ENCODE peak calls at places on chromosome 1, in four cellular contexts. One of them, this sample, is unnamed. For H3K4me1, the result is how much of the 10 kb centered on the place peaks cover.

GRCh38 chr1:208167229-208167869 is 76.8 kb downstream of the PLXNA2 start:
- DNase-seq in spleen: no peak
- DNase-seq in heart left ventricle: no peak
- DNase-seq in body of pancreas: no peak
- DNase-seq in this sample: no peak

GRCh38 chr1:119982006-119982405 is 85.7 kb upstream of the ADAM30 start:
- DNase-seq in spleen: no peak
- DNase-seq in heart left ventricle: no peak
- DNase-seq in body of pancreas: no peak
- DNase-seq in this sample: no peak

GRCh38 chr1:207628776-207629175 is 16.2 kb upstream of the CR1L start:
- DNase-seq in spleen: no peak
- DNase-seq in heart left ventricle: no peak
- DNase-seq in body of pancreas: no peak
- DNase-seq in this sample: no peak

GRCh38 chr1:154969741-154970452 is 650 bp downstream of the SHC1 start:
- DNase-seq in spleen: peak
- DNase-seq in heart left ventricle: no peak
- DNase-seq in body of pancreas: no peak
- DNase-seq in this sample: peak

GRCh38 chr1:212608956-212609700 is 567 bp downstream of the ATF3 start:
- DNase-seq in spleen: peak
- DNase-seq in heart left ventricle: peak
- DNase-seq in body of pancreas: peak
- DNase-seq in this sample: peak

GRCh38 chr1:940121-941026 is 16.7 kb downstream of the SAMD11 start:
- DNase-seq in spleen: no peak
- DNase-seq in heart left ventricle: peak
- DNase-seq in body of pancreas: peak
- DNase-seq in this sample: peak

GRCh38 chr1:172086137-172086536 is 244.8 kb downstream of the DNM3 start:
- DNase-seq in spleen: no peak
- DNase-seq in heart left ventricle: no peak
- DNase-seq in body of pancreas: no peak
- DNase-seq in this sample: no peak

GRCh38 chr1:221074325-221074724 is 195.1 kb downstream of the HLX start:
- DNase-seq in spleen: no peak
- DNase-seq in heart left ventricle: no peak
- DNase-seq in body of pancreas: no peak
- DNase-seq in this sample: no peak

GRCh38 chr1:203797948-203798347 is 2.5 kb downstream of the ZBED6 start:
- DNase-seq in spleen: no peak
- DNase-seq in heart left ventricle: no peak
- DNase-seq in body of pancreas: no peak
- DNase-seq in this sample: no peak

GRCh38 chr1:53334312-53334711 is 6.4 kb upstream of the LRP8 start:
- DNase-seq in spleen: peak
- DNase-seq in heart left ventricle: no peak
- DNase-seq in body of pancreas: no peak
- DNase-seq in this sample: no peak

GRCh38 chr1:189356206-189356605 is 1121.5 kb downstream of the BRINP3 start:
- DNase-seq in spleen: no peak
- DNase-seq in heart left ventricle: no peak
- DNase-seq in body of pancreas: no peak
- DNase-seq in this sample: no peak

GRCh38 chr1:227856147-227856858 is 40.8 kb downstream of the PRSS38 start:
- DNase-seq in spleen: no peak
- DNase-seq in heart left ventricle: no peak
- DNase-seq in body of pancreas: no peak
- DNase-seq in this sample: no peak

GRCh38 chr1:212860713-212861581 is 2.9 kb downstream of the FLVCR1 start:
- DNase-seq in spleen: no peak
- DNase-seq in heart left ventricle: no peak
- DNase-seq in body of pancreas: no peak
- DNase-seq in this sample: no peak

GRCh38 chr1:226308166-226308722 is 720 bp downstream of the LIN9 start:
- DNase-seq in spleen: no peak
- DNase-seq in heart left ventricle: peak
- DNase-seq in body of pancreas: peak
- DNase-seq in this sample: peak

GRCh38 chr1:231233735-231234417 is 7.1 kb upstream of the GNPAT start:
- DNase-seq in spleen: no peak
- DNase-seq in heart left ventricle: no peak
- DNase-seq in body of pancreas: peak
- DNase-seq in this sample: no peak

GRCh38 chr1:161305872-161306519 is 3.8 kb downstream of the MPZ start:
- DNase-seq in spleen: peak
- DNase-seq in heart left ventricle: peak
- DNase-seq in body of pancreas: peak
- DNase-seq in this sample: peak

GRCh38 chr1:116224561-116224960 is 113.4 kb downstream of the MAB21L3 start:
- DNase-seq in spleen: no peak
- DNase-seq in heart left ventricle: no peak
- DNase-seq in body of pancreas: no peak
- DNase-seq in this sample: no peak

GRCh38 chr1:158999301-159000069 is 10.2 kb upstream of the IFI16 start:
- DNase-seq in spleen: no peak
- DNase-seq in heart left ventricle: peak
- DNase-seq in body of pancreas: peak
- DNase-seq in this sample: peak

GRCh38 chr1:240149488-240150094 is 57.9 kb downstream of the FMN2 start:
- DNase-seq in spleen: no peak
- DNase-seq in heart left ventricle: no peak
- DNase-seq in body of pancreas: no peak
- DNase-seq in this sample: no peak

GRCh38 chr1:238892612-238893011 is 493.8 kb upstream of the CHRM3 start:
- DNase-seq in spleen: no peak
- DNase-seq in heart left ventricle: no peak
- DNase-seq in body of pancreas: no peak
- DNase-seq in this sample: no peak

GRCh38 chr1:91501527-91501859 is 842 bp downstream of the CDC7 start:
- DNase-seq in spleen: no peak
- DNase-seq in heart left ventricle: no peak
- DNase-seq in body of pancreas: no peak
- DNase-seq in this sample: no peak

GRCh38 chr1:180785887-180786286 is 126.8 kb upstream of the KIAA1614 start:
- DNase-seq in spleen: no peak
- DNase-seq in heart left ventricle: no peak
- DNase-seq in body of pancreas: no peak
- DNase-seq in this sample: no peak

GRCh38 chr1:5803851-5804250 is 188.4 kb downstream of the NPHP4 start:
- DNase-seq in spleen: no peak
- DNase-seq in heart left ventricle: no peak
- DNase-seq in body of pancreas: no peak
- DNase-seq in this sample: no peak

GRCh38 chr1:212914789-212915188 is 35.6 kb upstream of the VASH2 start:
- DNase-seq in spleen: no peak
- DNase-seq in heart left ventricle: no peak
- DNase-seq in body of pancreas: no peak
- DNase-seq in this sample: no peak

GRCh38 chr1:59819566-59820438 is 5.1 kb downstream of the HOOK1 start:
- DNase-seq in spleen: no peak
- DNase-seq in heart left ventricle: no peak
- DNase-seq in body of pancreas: no peak
- DNase-seq in this sample: no peak

GRCh38 chr1:44632511-44633072 is 41.7 kb downstream of the TMEM53 start:
- DNase-seq in spleen: no peak
- DNase-seq in heart left ventricle: no peak
- DNase-seq in body of pancreas: no peak
- DNase-seq in this sample: no peak

GRCh38 chr1:203229471-203230178 is at the start of gene CHIT1:
- DNase-seq in spleen: no peak
- DNase-seq in heart left ventricle: no peak
- DNase-seq in body of pancreas: no peak
- DNase-seq in this sample: no peak

GRCh38 chr1:172699111-172699510 is 40.2 kb downstream of the FASLG start:
- DNase-seq in spleen: peak
- DNase-seq in heart left ventricle: no peak
- DNase-seq in body of pancreas: peak
- DNase-seq in this sample: no peak

GRCh38 chr1:206583461-206584264 is 28.6 kb downstream of the EIF2D start:
- DNase-seq in spleen: peak
- DNase-seq in heart left ventricle: peak
- DNase-seq in body of pancreas: peak
- DNase-seq in this sample: peak

GRCh38 chr1:109796484-109797305 is 33.0 kb upstream of the EPS8L3 start:
- DNase-seq in spleen: no peak
- DNase-seq in heart left ventricle: no peak
- DNase-seq in body of pancreas: no peak
- DNase-seq in this sample: no peak

GRCh38 chr1:231418741-231419107 is 3.4 kb downstream of the EGLN1 start:
- DNase-seq in spleen: no peak
- DNase-seq in heart left ventricle: no peak
- DNase-seq in body of pancreas: no peak
- DNase-seq in this sample: no peak

GRCh38 chr1:68449901-68450300 is at the start of gene RPE65:
- DNase-seq in spleen: no peak
- DNase-seq in heart left ventricle: no peak
- DNase-seq in body of pancreas: no peak
- DNase-seq in this sample: no peak

GRCh38 chr1:147878022-147878421 is 24.6 kb upstream of the GJA8 start:
- DNase-seq in spleen: no peak
- DNase-seq in heart left ventricle: no peak
- DNase-seq in body of pancreas: no peak
- DNase-seq in this sample: no peak

GRCh38 chr1:41537788-41538351 is 53.4 kb upstream of the EDN2 start:
- DNase-seq in spleen: peak
- DNase-seq in heart left ventricle: peak
- DNase-seq in body of pancreas: peak
- DNase-seq in this sample: peak

GRCh38 chr1:27298632-27299384 is 23.2 kb upstream of the TMEM222 start:
- DNase-seq in spleen: no peak
- DNase-seq in heart left ventricle: no peak
- DNase-seq in body of pancreas: no peak
- DNase-seq in this sample: no peak

GRCh38 chr1:48207131-48207530 is 15.4 kb upstream of the SLC5A9 start:
- DNase-seq in spleen: no peak
- DNase-seq in heart left ventricle: no peak
- DNase-seq in body of pancreas: no peak
- DNase-seq in this sample: no peak

GRCh38 chr1:226425431-226426031 is 17.6 kb upstream of the PARP1 start:
- DNase-seq in spleen: no peak
- DNase-seq in heart left ventricle: no peak
- DNase-seq in body of pancreas: no peak
- DNase-seq in this sample: no peak

GRCh38 chr1:246947255-246947654 is 15.5 kb upstream of the AHCTF1 start:
- DNase-seq in spleen: no peak
- DNase-seq in heart left ventricle: peak
- DNase-seq in body of pancreas: peak
- DNase-seq in this sample: peak

GRCh38 chr1:21725738-21726392 is 56.7 kb upstream of the RAP1GAP start:
- DNase-seq in spleen: no peak
- DNase-seq in heart left ventricle: no peak
- DNase-seq in body of pancreas: no peak
- DNase-seq in this sample: no peak
- H3K27ac ChIP-seq in spleen: no peak
- H3K27ac ChIP-seq in heart left ventricle: no peak
- H3K27ac ChIP-seq in body of pancreas: no peak
- H3K27ac ChIP-seq in this sample: no peak

DNA sequence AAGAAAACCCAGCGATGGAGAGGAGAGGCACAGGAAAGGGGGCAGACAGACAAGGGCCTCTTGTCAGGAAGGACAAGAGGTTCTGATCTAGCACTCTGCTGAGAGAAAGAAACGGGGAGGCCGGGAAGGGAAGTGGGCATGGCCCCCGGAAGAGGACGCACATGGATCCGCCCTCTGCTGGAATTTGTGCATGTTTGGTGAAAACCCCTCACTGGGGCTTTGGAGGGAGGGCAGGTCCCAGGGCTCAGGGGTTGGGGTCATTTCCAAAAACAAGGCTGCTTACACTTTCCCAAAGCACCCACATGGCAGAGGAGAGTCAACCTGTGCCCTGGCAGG is 32.4 kb upstream of the ECE1 start:
- DNase-seq in spleen: no peak
- DNase-seq in heart left ventricle: no peak
- DNase-seq in body of pancreas: no peak
- DNase-seq in this sample: no peak
- H3K4me1 ChIP-seq in spleen: under half
- H3K4me1 ChIP-seq in heart left ventricle: half or more
- H3K4me1 ChIP-seq in body of pancreas: half or more
- H3K4me1 ChIP-seq in this sample: half or more

GRCh38 chr1:169395956-169396355 is 28.0 kb downstream of the BLZF1 start:
- DNase-seq in spleen: no peak
- DNase-seq in heart left ventricle: no peak
- DNase-seq in body of pancreas: no peak
- DNase-seq in this sample: no peak
- H3K4me3 ChIP-seq in spleen: no peak
- H3K4me3 ChIP-seq in heart left ventricle: no peak
- H3K4me3 ChIP-seq in body of pancreas: no peak
- H3K4me3 ChIP-seq in this sample: no peak

DNA sequence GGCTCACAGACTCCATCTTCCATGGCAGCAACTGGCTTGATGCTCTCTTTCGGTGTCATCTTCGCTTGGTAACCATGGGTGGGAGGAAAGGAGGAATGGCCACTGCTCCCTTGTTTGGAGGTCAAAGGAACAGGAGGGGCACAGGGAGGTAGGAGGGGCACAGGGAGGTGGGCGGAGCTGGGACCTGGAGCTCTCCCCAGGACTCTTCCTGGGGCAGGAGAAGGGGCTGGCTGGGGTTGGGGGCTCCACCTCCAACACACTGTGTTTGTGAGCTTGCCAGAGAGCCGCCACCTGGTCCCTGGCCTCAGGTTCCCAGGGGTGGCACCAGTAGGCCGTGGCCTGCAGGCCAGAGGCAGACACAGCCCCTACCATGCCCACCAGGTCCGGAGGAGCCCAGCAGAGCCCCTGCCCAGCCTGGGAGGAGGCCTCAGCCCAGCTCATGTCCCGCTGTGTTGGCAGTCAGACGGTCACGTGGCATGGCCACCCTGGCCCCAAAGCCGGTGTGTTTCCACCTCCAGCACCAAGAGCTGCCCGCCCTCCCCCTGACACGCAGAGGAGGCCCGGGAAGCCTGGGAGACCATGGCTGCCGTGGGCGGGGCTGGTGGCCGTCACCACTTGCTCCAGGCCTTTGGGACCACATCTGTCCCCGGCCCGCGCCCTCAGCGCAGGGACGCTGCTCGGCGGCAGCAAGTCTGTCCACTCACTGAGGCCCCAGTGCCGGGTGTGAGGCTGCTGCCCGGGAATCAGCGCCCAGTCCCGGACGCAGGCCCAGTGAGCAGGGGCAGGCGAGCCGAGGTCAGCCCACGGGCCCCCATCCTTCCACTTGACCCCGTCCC is 73.9 kb downstream of the MORN1 start:
- DNase-seq in spleen: no peak
- DNase-seq in heart left ventricle: no peak
- DNase-seq in body of pancreas: no peak
- DNase-seq in this sample: no peak
- H3K27ac ChIP-seq in spleen: peak
- H3K27ac ChIP-seq in heart left ventricle: no peak
- H3K27ac ChIP-seq in body of pancreas: no peak
- H3K27ac ChIP-seq in this sample: peak

GRCh38 chr1:38743184-38743583 is 116.4 kb downstream of the RRAGC start:
- DNase-seq in spleen: no peak
- DNase-seq in heart left ventricle: no peak
- DNase-seq in body of pancreas: no peak
- DNase-seq in this sample: no peak
- H3K4me1 ChIP-seq in spleen: under half
- H3K4me1 ChIP-seq in heart left ventricle: under half
- H3K4me1 ChIP-seq in body of pancreas: under half
- H3K4me1 ChIP-seq in this sample: under half

GRCh38 chr1:98502937-98503336 is 158.6 kb upstream of the SNX7 start:
- DNase-seq in spleen: no peak
- DNase-seq in heart left ventricle: no peak
- DNase-seq in body of pancreas: no peak
- DNase-seq in this sample: no peak
- H3K4me3 ChIP-seq in spleen: no peak
- H3K4me3 ChIP-seq in heart left ventricle: no peak
- H3K4me3 ChIP-seq in body of pancreas: no peak
- H3K4me3 ChIP-seq in this sample: no peak

This sample was measured in left ventricle myocardium inferior.